ENCODE peak calls at places on chromosomes 3 and 15, in four cellular contexts. One of them, this sample, is unnamed.

GRCh38 chr3:131596884-131597283 is 94.1 kb upstream of the MRPL3 start:
- DNase-seq in Panc1: no peak
- DNase-seq in CD8-positive, alpha-beta T cell: no peak
- DNase-seq in effector memory CD4-positive, alpha-beta T cell: no peak
- DNase-seq in this sample: no peak

GRCh38 chr3:3799173-3800075 is at the start of gene LRRN1:
- DNase-seq in Panc1: no peak
- DNase-seq in CD8-positive, alpha-beta T cell: peak; percentile 46
- DNase-seq in effector memory CD4-positive, alpha-beta T cell: no peak
- DNase-seq in this sample: no peak

GRCh38 chr15:60005352-60006202 is 1.5 kb downstream of the FOXB1 start:
- DNase-seq in Panc1: no peak
- DNase-seq in CD8-positive, alpha-beta T cell: no peak
- DNase-seq in effector memory CD4-positive, alpha-beta T cell: no peak
- DNase-seq in this sample: no peak

GRCh38 chr15:75349851-75350588 is 3.2 kb downstream of the NEIL1 start:
- DNase-seq in Panc1: no peak
- DNase-seq in CD8-positive, alpha-beta T cell: peak; percentile 62
- DNase-seq in effector memory CD4-positive, alpha-beta T cell: peak; percentile 67
- DNase-seq in this sample: peak; percentile 54

GRCh38 chr15:31390029-31390428 is 63.4 kb downstream of the KLF13 start:
- DNase-seq in Panc1: no peak
- DNase-seq in CD8-positive, alpha-beta T cell: no peak
- DNase-seq in effector memory CD4-positive, alpha-beta T cell: no peak
- DNase-seq in this sample: no peak

GRCh38 chr15:64861331-64861730 is 19.6 kb downstream of the PLEKHO2 start:
- DNase-seq in Panc1: no peak
- DNase-seq in CD8-positive, alpha-beta T cell: no peak
- DNase-seq in effector memory CD4-positive, alpha-beta T cell: no peak
- DNase-seq in this sample: no peak

GRCh38 chr3:126083511-126083912 is 412 bp downstream of the SLC41A3 start:
- DNase-seq in Panc1: no peak
- DNase-seq in CD8-positive, alpha-beta T cell: peak; percentile 29
- DNase-seq in effector memory CD4-positive, alpha-beta T cell: no peak
- DNase-seq in this sample: no peak

GRCh38 chr15:67805871-67806538 is 19.3 kb upstream of the SKOR1 start:
- DNase-seq in Panc1: no peak
- DNase-seq in CD8-positive, alpha-beta T cell: no peak
- DNase-seq in effector memory CD4-positive, alpha-beta T cell: no peak
- DNase-seq in this sample: no peak

GRCh38 chr3:197151562-197151961 is 121.9 kb upstream of the MELTF start:
- DNase-seq in Panc1: no peak
- DNase-seq in CD8-positive, alpha-beta T cell: no peak
- DNase-seq in effector memory CD4-positive, alpha-beta T cell: no peak
- DNase-seq in this sample: no peak

GRCh38 chr15:43881944-43882343 is 55.1 kb downstream of the WDR76 start:
- DNase-seq in Panc1: no peak
- DNase-seq in CD8-positive, alpha-beta T cell: no peak
- DNase-seq in effector memory CD4-positive, alpha-beta T cell: no peak
- DNase-seq in this sample: no peak

GRCh38 chr15:41948499-41948898 is 23.9 kb downstream of the EHD4 start:
- DNase-seq in Panc1: no peak
- DNase-seq in CD8-positive, alpha-beta T cell: no peak
- DNase-seq in effector memory CD4-positive, alpha-beta T cell: no peak
- DNase-seq in this sample: no peak

GRCh38 chr15:23069496-23070166 is 30.3 kb upstream of the TUBGCP5 start:
- DNase-seq in Panc1: no peak
- DNase-seq in CD8-positive, alpha-beta T cell: no peak
- DNase-seq in effector memory CD4-positive, alpha-beta T cell: no peak
- DNase-seq in this sample: no peak

GRCh38 chr15:25323420-25323819 is 115.4 kb downstream of the UBE3A start:
- DNase-seq in Panc1: no peak
- DNase-seq in CD8-positive, alpha-beta T cell: no peak
- DNase-seq in effector memory CD4-positive, alpha-beta T cell: no peak
- DNase-seq in this sample: no peak

GRCh38 chr3:141065258-141065657 is 14.1 kb downstream of the SPSB4 start:
- DNase-seq in Panc1: no peak
- DNase-seq in CD8-positive, alpha-beta T cell: no peak
- DNase-seq in effector memory CD4-positive, alpha-beta T cell: no peak
- DNase-seq in this sample: no peak

GRCh38 chr3:182618085-182618732 is 175.1 kb upstream of the ATP11B start:
- DNase-seq in Panc1: peak; percentile 10
- DNase-seq in CD8-positive, alpha-beta T cell: no peak
- DNase-seq in effector memory CD4-positive, alpha-beta T cell: no peak
- DNase-seq in this sample: peak; percentile 1

GRCh38 chr3:40465111-40465407 is 7.9 kb downstream of the RPL14 start:
- DNase-seq in Panc1: no peak
- DNase-seq in CD8-positive, alpha-beta T cell: no peak
- DNase-seq in effector memory CD4-positive, alpha-beta T cell: no peak
- DNase-seq in this sample: no peak

GRCh38 chr15:80854104-80854503 is 74.9 kb downstream of the CEMIP start:
- DNase-seq in Panc1: no peak
- DNase-seq in CD8-positive, alpha-beta T cell: no peak
- DNase-seq in effector memory CD4-positive, alpha-beta T cell: no peak
- DNase-seq in this sample: no peak

GRCh38 chr3:110456001-110456400 is 615.6 kb upstream of the NECTIN3 start:
- DNase-seq in Panc1: no peak
- DNase-seq in CD8-positive, alpha-beta T cell: no peak
- DNase-seq in effector memory CD4-positive, alpha-beta T cell: no peak
- DNase-seq in this sample: no peak

GRCh38 chr3:16357191-16357590 is 92.2 kb downstream of the OXNAD1 start:
- DNase-seq in Panc1: no peak
- DNase-seq in CD8-positive, alpha-beta T cell: no peak
- DNase-seq in effector memory CD4-positive, alpha-beta T cell: no peak
- DNase-seq in this sample: no peak

GRCh38 chr3:122793568-122794416 is at the start of gene HSPBAP1:
- DNase-seq in Panc1: peak; percentile 72
- DNase-seq in CD8-positive, alpha-beta T cell: peak; percentile 88
- DNase-seq in effector memory CD4-positive, alpha-beta T cell: peak; percentile 84
- DNase-seq in this sample: peak; percentile 87

GRCh38 chr3:187567741-187568140 is 102.5 kb downstream of the SST start:
- DNase-seq in Panc1: no peak
- DNase-seq in CD8-positive, alpha-beta T cell: no peak
- DNase-seq in effector memory CD4-positive, alpha-beta T cell: no peak
- DNase-seq in this sample: no peak

GRCh38 chr3:146504546-146505197 is 35.3 kb upstream of the PLSCR2 start:
- DNase-seq in Panc1: no peak
- DNase-seq in CD8-positive, alpha-beta T cell: no peak
- DNase-seq in effector memory CD4-positive, alpha-beta T cell: no peak
- DNase-seq in this sample: no peak

GRCh38 chr15:51967583-51967982 is 4.0 kb downstream of the LEO1 start:
- DNase-seq in Panc1: no peak
- DNase-seq in CD8-positive, alpha-beta T cell: no peak
- DNase-seq in effector memory CD4-positive, alpha-beta T cell: no peak
- DNase-seq in this sample: no peak

GRCh38 chr3:14511971-14512943 is 27.9 kb downstream of the GRIP2 start:
- DNase-seq in Panc1: no peak
- DNase-seq in CD8-positive, alpha-beta T cell: no peak
- DNase-seq in effector memory CD4-positive, alpha-beta T cell: no peak
- DNase-seq in this sample: no peak

GRCh38 chr15:68739390-68740075 is 81.2 kb downstream of the ANP32A start:
- DNase-seq in Panc1: no peak
- DNase-seq in CD8-positive, alpha-beta T cell: no peak
- DNase-seq in effector memory CD4-positive, alpha-beta T cell: no peak
- DNase-seq in this sample: no peak

GRCh38 chr3:44446929-44447328 is 30.5 kb downstream of the ZNF445 start:
- DNase-seq in Panc1: no peak
- DNase-seq in CD8-positive, alpha-beta T cell: no peak
- DNase-seq in effector memory CD4-positive, alpha-beta T cell: no peak
- DNase-seq in this sample: no peak
- H3K36me3 ChIP-seq in Panc1: peaks cover 7% of the 10 kb centered on the region
- H3K36me3 ChIP-seq in CD8-positive, alpha-beta T cell: peaks cover 45% of the 10 kb centered on the region
- H3K36me3 ChIP-seq in effector memory CD4-positive, alpha-beta T cell: peaks cover 55% of the 10 kb centered on the region
- H3K36me3 ChIP-seq in this sample: peaks cover 64% of the 10 kb centered on the region

DNA sequence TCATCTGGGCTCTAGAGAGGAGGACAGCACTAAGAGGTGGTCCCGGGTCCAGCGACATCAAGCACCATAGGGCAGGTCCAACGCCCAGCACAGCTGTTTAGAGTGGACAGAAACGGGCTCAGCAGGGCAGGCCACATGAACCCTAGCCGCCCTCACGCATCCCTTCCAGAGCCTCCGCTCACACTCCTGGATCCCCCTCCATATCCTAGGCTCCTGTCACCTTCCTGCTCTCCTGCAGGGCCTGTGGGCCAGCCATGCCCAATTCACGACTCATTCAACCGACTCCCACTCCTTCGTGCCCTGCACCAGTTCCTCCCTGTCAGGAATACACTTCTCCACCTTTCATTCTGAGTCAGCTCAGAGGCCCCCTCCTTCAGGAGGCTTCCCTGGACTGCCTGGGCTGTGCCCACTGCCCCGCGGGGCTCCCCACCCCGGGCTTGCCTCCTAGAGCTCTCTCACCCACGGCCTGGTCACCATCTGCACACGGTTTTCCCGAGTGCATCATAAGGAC is 90.2 kb downstream of the LINGO1 start:
- DNase-seq in Panc1: no peak
- DNase-seq in CD8-positive, alpha-beta T cell: no peak
- DNase-seq in effector memory CD4-positive, alpha-beta T cell: no peak
- DNase-seq in this sample: no peak
- H3K4me3 ChIP-seq in Panc1: peak overlapping the region; percentile 36
- H3K4me3 ChIP-seq in CD8-positive, alpha-beta T cell: peak overlapping the region; percentile 71
- H3K4me3 ChIP-seq in effector memory CD4-positive, alpha-beta T cell: peak overlapping the region; percentile 73
- H3K4me3 ChIP-seq in this sample: peak overlapping the region; percentile 44

GRCh38 chr3:117853923-117854322 is 1144.3 kb downstream of the TUSC7 start:
- DNase-seq in Panc1: peak; percentile 52
- DNase-seq in CD8-positive, alpha-beta T cell: no peak
- DNase-seq in effector memory CD4-positive, alpha-beta T cell: no peak
- DNase-seq in this sample: no peak
- H3K27me3 ChIP-seq in Panc1: no peaks in the 10 kb centered on the region
- H3K27me3 ChIP-seq in CD8-positive, alpha-beta T cell: no peaks in the 10 kb centered on the region
- H3K27me3 ChIP-seq in effector memory CD4-positive, alpha-beta T cell: no peaks in the 10 kb centered on the region
- H3K27me3 ChIP-seq in this sample: no peaks in the 10 kb centered on the region

GRCh38 chr3:134363381-134363755 is 10.9 kb downstream of the AMOTL2 start:
- DNase-seq in Panc1: no peak
- DNase-seq in CD8-positive, alpha-beta T cell: no peak
- DNase-seq in effector memory CD4-positive, alpha-beta T cell: no peak
- DNase-seq in this sample: no peak

GRCh38 chr3:134364936-134365765 is 9.1 kb downstream of the AMOTL2 start:
- DNase-seq in Panc1: no peak
- DNase-seq in CD8-positive, alpha-beta T cell: no peak
- DNase-seq in effector memory CD4-positive, alpha-beta T cell: no peak
- DNase-seq in this sample: no peak

GRCh38 chr3:134362670-134363380 is 11.4 kb downstream of the AMOTL2 start:
- DNase-seq in Panc1: no peak
- DNase-seq in CD8-positive, alpha-beta T cell: no peak
- DNase-seq in effector memory CD4-positive, alpha-beta T cell: no peak
- DNase-seq in this sample: no peak

GRCh38 chr3:134365766-134366065 is 8.5 kb downstream of the AMOTL2 start:
- DNase-seq in Panc1: no peak
- DNase-seq in CD8-positive, alpha-beta T cell: no peak
- DNase-seq in effector memory CD4-positive, alpha-beta T cell: no peak
- DNase-seq in this sample: no peak

GRCh38 chr3:134364061-134364935 is 9.9 kb downstream of the AMOTL2 start:
- DNase-seq in Panc1: no peak
- DNase-seq in CD8-positive, alpha-beta T cell: peak; percentile 24
- DNase-seq in effector memory CD4-positive, alpha-beta T cell: no peak
- DNase-seq in this sample: peak; percentile 32
- H3K36me3 ChIP-seq in Panc1: peaks cover 47% of the 10 kb centered on the region
- H3K36me3 ChIP-seq in CD8-positive, alpha-beta T cell: no peaks in the 10 kb centered on the region
- H3K36me3 ChIP-seq in effector memory CD4-positive, alpha-beta T cell: no peaks in the 10 kb centered on the region
- H3K36me3 ChIP-seq in this sample: no peaks in the 10 kb centered on the region

GRCh38 chr15:90884719-90885431 is 571 bp downstream of the FES start:
- DNase-seq in Panc1: no peak
- DNase-seq in CD8-positive, alpha-beta T cell: no peak
- DNase-seq in effector memory CD4-positive, alpha-beta T cell: no peak
- DNase-seq in this sample: no peak

GRCh38 chr15:90887037-90887481 is 2.8 kb downstream of the FES start:
- DNase-seq in Panc1: no peak
- DNase-seq in CD8-positive, alpha-beta T cell: no peak
- DNase-seq in effector memory CD4-positive, alpha-beta T cell: no peak
- DNase-seq in this sample: no peak

GRCh38 chr15:90886291-90886614 is 1.9 kb downstream of the FES start:
- DNase-seq in Panc1: no peak
- DNase-seq in CD8-positive, alpha-beta T cell: no peak
- DNase-seq in effector memory CD4-positive, alpha-beta T cell: no peak
- DNase-seq in this sample: no peak

GRCh38 chr15:90883971-90884718 is at the start of gene FES:
- DNase-seq in Panc1: no peak
- DNase-seq in CD8-positive, alpha-beta T cell: no peak
- DNase-seq in effector memory CD4-positive, alpha-beta T cell: no peak
- DNase-seq in this sample: no peak

GRCh38 chr15:90885432-90886290 is 1.4 kb downstream of the FES start:
- DNase-seq in Panc1: no peak
- DNase-seq in CD8-positive, alpha-beta T cell: peak; percentile 72
- DNase-seq in effector memory CD4-positive, alpha-beta T cell: peak; percentile 49
- DNase-seq in this sample: peak; percentile 68
- H3K4me3 ChIP-seq in Panc1: no peak overlapping the region
- H3K4me3 ChIP-seq in CD8-positive, alpha-beta T cell: no peak overlapping the region
- H3K4me3 ChIP-seq in effector memory CD4-positive, alpha-beta T cell: no peak overlapping the region
- H3K4me3 ChIP-seq in this sample: no peak overlapping the region